ENCODE peak calls at places on chromosomes 12 and 14, in ten cellular contexts. H is uterus; Y is kidney tubule cell; K is stimulated activated CD4-positive, alpha-beta T cell treated with anti-CD3 and anti-CD28 coated beads, TNF-alpha, amount 100 ng/mL, for 1 hour; O is HTR-8/SVneo; U is activated CD8-positive, alpha-beta memory T cell treated with anti-CD3 and anti-CD28 coated beads for 1 hour; T is mucosa of gallbladder; N is cortex of kidney; X is ovary; I is GF-D8. V is an unnamed sample.

GRCh38 chr14:46344327-46344937 is 307.1 kb downstream of the RPL10L start:
- DNase-seq in H (no peak), Y (peak; percentile 43), K (no peak), O (peak; percentile 1), U (no peak), T (no peak), N (no peak), X (no peak), I (no peak), V (peak; percentile 13)

GRCh38 chr14:83300454-83301064 is 1766.9 kb upstream of the SEL1L start:
- DNase-seq in H (no peak), Y (peak; percentile 37), K (no peak), O (no peak), U (no peak), T (no peak), N (no peak), X (no peak), I (no peak), V (peak; percentile 30)

GRCh38 chr14:55589171-55589570 is 9.2 kb downstream of the KTN1 start:
- DNase-seq in H (no peak), Y (peak; percentile 46), K (no peak), O (no peak), U (no peak), T (no peak), N (no peak), X (no peak), I (no peak), V (no peak)

GRCh38 chr12:6135071-6135470 is 10.6 kb upstream of the VWF start:
- DNase-seq in H (no peak), Y (no peak), K (no peak), O (no peak), U (no peak), T (no peak), N (no peak), X (no peak), I (no peak), V (no peak)

GRCh38 chr14:75259946-75260545 is 18.6 kb upstream of the FOS start:
- DNase-seq in H (no peak), Y (no peak), K (no peak), O (peak; percentile 54), U (no peak), T (no peak), N (no peak), X (no peak), I (no peak), V (no peak)

GRCh38 chr12:114691810-114692557 is 8.0 kb upstream of the TBX3 start:
- DNase-seq in H (no peak), Y (no peak), K (no peak), O (no peak), U (no peak), T (no peak), N (no peak), X (no peak), I (no peak), V (no peak)

GRCh38 chr12:60106207-60106606 is 510.4 kb downstream of the SLC16A7 start:
- DNase-seq in H (no peak), Y (peak; percentile 9), K (no peak), O (no peak), U (no peak), T (no peak), N (no peak), X (no peak), I (no peak), V (no peak)

GRCh38 chr14:56733396-56733795 is 76.9 kb downstream of the OTX2 start:
- DNase-seq in H (no peak), Y (no peak), K (no peak), O (no peak), U (no peak), T (no peak), N (no peak), X (no peak), I (no peak), V (no peak)

GRCh38 chr14:49598479-49599301 is at the start of gene LRR1:
- DNase-seq in H (peak; percentile 85), Y (peak; percentile 87), K (peak; percentile 82), O (peak; percentile 57), U (peak; percentile 57), T (peak; percentile 88), N (peak; percentile 19), X (peak; percentile 89), I (peak; percentile 72), V (peak; percentile 84)

GRCh38 chr12:113161415-113162016 is 12.0 kb downstream of the CFAP73 start:
- DNase-seq in H (no peak), Y (no peak), K (no peak), O (no peak), U (no peak), T (no peak), N (no peak), X (no peak), I (no peak), V (peak; percentile 78)

GRCh38 chr12:94140556-94140955 is 7.8 kb upstream of the PLXNC1 start:
- DNase-seq in H (no peak), Y (peak; percentile 22), K (peak; percentile 36), O (no peak), U (no peak), T (no peak), N (no peak), X (no peak), I (no peak), V (no peak)